ENCODE peak calls at places on chromosomes 16 and 17, in ten cellular contexts. O is transverse colon, L is suprapubic skin, V is ovary, C is upper lobe of left lung, U is sigmoid colon, D is K562, H is GM12878, P is A549, B is tibial nerve. M is an unnamed sample.

GRCh38 chr16:8063151-8063550 is 527.2 kb downstream of the TMEM114 start:
- DNase-seq in O (no peak), L (no peak), V (no peak), C (no peak), U (no peak), D (no peak), H (no peak), P (no peak), B (no peak), M (no peak)

GRCh38 chr16:83743241-83743640 is 64.5 kb upstream of the HSBP1 start:
- DNase-seq in O (no peak), L (peak; percentile 15), V (no peak), C (no peak), U (no peak), D (no peak), H (no peak), P (no peak), B (no peak), M (no peak)

GRCh38 chr16:59192551-59193199 is 458.6 kb upstream of the GOT2 start:
- DNase-seq in O (no peak), L (no peak), V (no peak), C (no peak), U (no peak), D (no peak), H (no peak), P (no peak), B (peak; percentile 35), M (no peak)

GRCh38 chr17:57097832-57098421 is 12.9 kb downstream of the AKAP1 start:
- DNase-seq in O (no peak), L (no peak), V (peak; percentile 51), C (no peak), U (peak; percentile 86), D (no peak), H (no peak), P (no peak), B (no peak), M (no peak)

GRCh38 chr17:47423406-47424295 is 99.9 kb downstream of the EFCAB13 start:
- DNase-seq in O (peak; percentile 58), L (peak; percentile 75), V (peak; percentile 17), C (no peak), U (peak; percentile 54), D (no peak), H (no peak), P (peak; percentile 41), B (no peak), M (peak; percentile 71)

GRCh38 chr17:66737524-66737923 is 97.4 kb upstream of the CACNG5 start:
- DNase-seq in O (no peak), L (no peak), V (peak; percentile 41), C (no peak), U (peak; percentile 69), D (no peak), H (no peak), P (no peak), B (no peak), M (no peak)

GRCh38 chr17:83186226-83186625 is 106.8 kb downstream of the METRNL start:
- DNase-seq in O (no peak), L (no peak), V (peak; percentile 16), C (no peak), U (peak; percentile 52), D (peak; percentile 69), H (no peak), P (no peak), B (no peak), M (no peak)

GRCh38 chr16:54176376-54176901 is 110.1 kb downstream of the IRX3 start:
- DNase-seq in O (no peak), L (no peak), V (no peak), C (no peak), U (no peak), D (no peak), H (no peak), P (no peak), B (no peak), M (peak; percentile 53)

GRCh38 chr17:4548061-4548461 is 7.1 kb downstream of the MYBBP1A start:
- DNase-seq in O (no peak), L (no peak), V (no peak), C (no peak), U (peak; percentile 62), D (no peak), H (no peak), P (no peak), B (no peak), M (no peak)

GRCh38 chr16:58501242-58502131 is 1.5 kb downstream of the NDRG4 start:
- DNase-seq in O (peak; percentile 33), L (peak; percentile 74), V (no peak), C (no peak), U (peak; percentile 64), D (peak; percentile 89), H (no peak), P (no peak), B (no peak), M (peak; percentile 51)

GRCh38 chr17:42286411-42287295 is 1.6 kb upstream of the STAT5A start:
- DNase-seq in O (peak; percentile 24), L (peak; percentile 87), V (peak; percentile 44), C (no peak), U (peak; percentile 78), D (no peak), H (no peak), P (no peak), B (peak; percentile 50), M (peak; percentile 24)

GRCh38 chr17:56431736-56432135 is 161.8 kb upstream of the NOG start:
- DNase-seq in O (no peak), L (no peak), V (no peak), C (no peak), U (no peak), D (no peak), H (no peak), P (no peak), B (no peak), M (no peak)

GRCh38 chr16:3607634-3608033 is 3.8 kb downstream of the SLX4 start:
- DNase-seq in O (no peak), L (no peak), V (no peak), C (no peak), U (no peak), D (no peak), H (no peak), P (no peak), B (no peak), M (no peak)

GRCh38 chr17:61232871-61233270 is 166.8 kb upstream of the TBX2 start:
- DNase-seq in O (no peak), L (no peak), V (no peak), C (no peak), U (no peak), D (no peak), H (no peak), P (no peak), B (no peak), M (no peak)

GRCh38 chr16:71929048-71929447 is 33.7 kb downstream of the IST1 start:
- DNase-seq in O (peak; percentile 26), L (no peak), V (peak; percentile 25), C (no peak), U (peak; percentile 82), D (no peak), H (no peak), P (no peak), B (no peak), M (no peak)

GRCh38 chr17:65265276-65265675 is 128.1 kb downstream of the RGS9 start:
- DNase-seq in O (no peak), L (no peak), V (no peak), C (no peak), U (no peak), D (no peak), H (no peak), P (no peak), B (no peak), M (no peak)

GRCh38 chr17:75725504-75725903 is 4.2 kb downstream of the ITGB4 start:
- DNase-seq in O (no peak), L (no peak), V (no peak), C (no peak), U (no peak), D (no peak), H (no peak), P (no peak), B (no peak), M (no peak)

GRCh38 chr16:11784048-11784780 is 12.8 kb downstream of the ZC3H7A start:
- DNase-seq in O (no peak), L (no peak), V (no peak), C (no peak), U (no peak), D (no peak), H (no peak), P (no peak), B (no peak), M (no peak)
- H3K4me1 ChIP-seq in O (peaks cover 75% of the 10 kb centered on the region), L (peaks cover 34% of the 10 kb centered on the region), V (peaks cover 21% of the 10 kb centered on the region), C (peaks cover 49% of the 10 kb centered on the region), U (peaks cover 40% of the 10 kb centered on the region), D (peaks cover 7% of the 10 kb centered on the region), H (peaks cover 34% of the 10 kb centered on the region), P (peaks cover 19% of the 10 kb centered on the region), B (no peaks in the 10 kb centered on the region), M (peaks cover 27% of the 10 kb centered on the region)

GRCh38 chr17:64259922-64260321 is 3.1 kb downstream of the TEX2 start:
- DNase-seq in O (no peak), L (no peak), V (no peak), C (peak; percentile 39), U (no peak), D (no peak), H (no peak), P (no peak), B (no peak), M (no peak)
- TF ChIP-seq EP300 in O (no peak), L (no peak), V (no peak), C (no peak), U (no peak), D (no peak), H (no peak), P (no peak), B (no peak), M (no peak)

GRCh38 chr16:59440-60059 is 5.9 kb downstream of the SNRNP25 start:
- DNase-seq in O (no peak), L (no peak), V (no peak), C (no peak), U (no peak), D (no peak), H (no peak), P (no peak), B (no peak), M (no peak)
- H3K4me1 ChIP-seq in O (peaks cover 2% of the 10 kb centered on the region), L (peaks cover 2% of the 10 kb centered on the region), V (no peaks in the 10 kb centered on the region), C (no peaks in the 10 kb centered on the region), U (peaks cover under 1% of the 10 kb centered on the region), D (peaks cover 26% of the 10 kb centered on the region), H (no peaks in the 10 kb centered on the region), P (peaks cover 1% of the 10 kb centered on the region), B (no peaks in the 10 kb centered on the region), M (no peaks in the 10 kb centered on the region)

GRCh38 chr17:38453951-38454421 is 25.7 kb downstream of the ARHGAP23 start:
- DNase-seq in O (no peak), L (no peak), V (peak; percentile 50), C (no peak), U (no peak), D (peak; percentile 31), H (no peak), P (no peak), B (no peak), M (no peak)

GRCh38 chr17:38454528-38454927 is 26.3 kb downstream of the ARHGAP23 start:
- DNase-seq in O (peak; percentile 55), L (no peak), V (peak; percentile 65), C (peak; percentile 91), U (peak; percentile 96), D (no peak), H (no peak), P (peak; percentile 97), B (peak; percentile 52), M (peak; percentile 63)

GRCh38 chr17:38457577-38458371 is 29.5 kb downstream of the ARHGAP23 start:
- DNase-seq in O (no peak), L (no peak), V (no peak), C (no peak), U (no peak), D (no peak), H (no peak), P (no peak), B (no peak), M (no peak)

GRCh38 chr17:38456031-38456815 is 28.0 kb downstream of the ARHGAP23 start:
- DNase-seq in O (no peak), L (no peak), V (no peak), C (no peak), U (no peak), D (no peak), H (no peak), P (peak; percentile 18), B (no peak), M (no peak)

GRCh38 chr17:38455288-38455915 is 27.1 kb downstream of the ARHGAP23 start:
- DNase-seq in O (no peak), L (no peak), V (no peak), C (no peak), U (no peak), D (no peak), H (no peak), P (peak; percentile 4), B (no peak), M (no peak)
- TF ChIP-seq EP300 in O (no peak), L (no peak), V (no peak), C (no peak), U (no peak), D (no peak), H (no peak), P (no peak), B (no peak), M (no peak)